ENCODE peak calls at places on chromosomes 4 and X, in four cellular contexts. L is GM12878, T is HL-60, K is K562. I is an unnamed sample.

GRCh38 chrX:28884823-28885222 is 297.6 kb downstream of the IL1RAPL1 start:
- DNase-seq in K (no peak), L (no peak), T (no peak), I (no peak)

GRCh38 chr4:5566991-5567390 is 141.4 kb downstream of the EVC2 start:
- DNase-seq in T (no peak), K (no peak), L (no peak), I (no peak)

GRCh38 chrX:140141444-140142029 is 176.2 kb upstream of the CXorf66 start:
- DNase-seq in K (peak; percentile 29), L (peak; percentile 3), T (peak; percentile 6), I (no peak)

GRCh38 chr4:107044170-107044569 is 8.1 kb upstream of the DKK2 start:
- DNase-seq in T (no peak), K (no peak), L (no peak), I (no peak)

GRCh38 chr4:136793848-136794247 is 738.4 kb downstream of the PCDH18 start:
- DNase-seq in L (no peak), K (no peak), T (no peak), I (no peak)

GRCh38 chr4:48780867-48781219 is 764 bp upstream of the FRYL start:
- DNase-seq in K (no peak), L (no peak), T (peak; percentile 48), I (no peak)

GRCh38 chr4:134202557-134202956 is 968 bp upstream of the PABPC4L start:
- DNase-seq in L (no peak), K (no peak), T (no peak), I (no peak)

GRCh38 chrX:13430136-13430827 is 110.4 kb upstream of the ATXN3L start:
- DNase-seq in T (no peak), L (no peak), K (peak; percentile 11), I (no peak)

GRCh38 chr4:184166736-184167135 is 50.9 kb downstream of the ENPP6 start:
- DNase-seq in T (no peak), L (no peak), K (no peak), I (no peak)

GRCh38 chr4:124872659-124873058 is 160.1 kb upstream of the ANKRD50 start:
- DNase-seq in K (no peak), L (no peak), T (no peak), I (no peak)

GRCh38 chr4:16029886-16030285 is 53.9 kb downstream of the PROM1 start:
- DNase-seq in K (no peak), L (no peak), T (no peak), I (no peak)

GRCh38 chr4:182644326-182645050 is 272.7 kb downstream of the DCTD start:
- DNase-seq in L (no peak), K (no peak), T (no peak), I (no peak)

GRCh38 chr4:76430519-76431388 is 4.3 kb upstream of the SHROOM3 start:
- DNase-seq in T (no peak), L (no peak), K (peak; percentile 42), I (no peak)

GRCh38 chrX:106954041-106954440 is 33.8 kb downstream of the CLDN2 start:
- DNase-seq in K (no peak), T (no peak), L (no peak), I (no peak)

GRCh38 chrX:42129541-42129940 is 206.2 kb upstream of the CASK start:
- DNase-seq in T (no peak), K (no peak), L (no peak), I (no peak)

GRCh38 chr4:2535386-2536192 is 858 bp upstream of the FAM193A start:
- DNase-seq in K (peak; percentile 38), L (no peak), T (peak; percentile 34), I (no peak)

GRCh38 chr4:42452823-42453222 is 55.5 kb downstream of the SHISA3 start:
- DNase-seq in T (no peak), L (no peak), K (no peak), I (no peak)

GRCh38 chrX:38166478-38167083 is 54.1 kb downstream of the SRPX start:
- DNase-seq in T (no peak), L (no peak), K (peak; percentile 10), I (no peak)

GRCh38 chrX:18833071-18833731 is 125.8 kb downstream of the PPEF1 start:
- DNase-seq in K (no peak), T (no peak), L (no peak), I (no peak)

GRCh38 chr4:142315999-142316398 is 530.1 kb downstream of the INPP4B start:
- DNase-seq in T (no peak), L (no peak), K (no peak), I (no peak)

GRCh38 chrX:147950352-147950751 is 30.8 kb upstream of the FMR1NB start:
- DNase-seq in T (no peak), K (no peak), L (no peak), I (no peak)

GRCh38 chr4:68147079-68147478 is 17.4 kb upstream of the TMPRSS11F start:
- DNase-seq in L (no peak), T (no peak), K (no peak), I (no peak)

GRCh38 chr4:68145261-68145660 is 15.6 kb upstream of the TMPRSS11F start:
- DNase-seq in T (no peak), K (no peak), L (no peak), I (no peak)

GRCh38 chr4:68141852-68142251 is 12.2 kb upstream of the TMPRSS11F start:
- DNase-seq in T (no peak), K (no peak), L (no peak), I (no peak)
- TF ChIP-seq SPI1 in T (no peak), K (no peak), L (no peak), I (no peak)

DNA sequence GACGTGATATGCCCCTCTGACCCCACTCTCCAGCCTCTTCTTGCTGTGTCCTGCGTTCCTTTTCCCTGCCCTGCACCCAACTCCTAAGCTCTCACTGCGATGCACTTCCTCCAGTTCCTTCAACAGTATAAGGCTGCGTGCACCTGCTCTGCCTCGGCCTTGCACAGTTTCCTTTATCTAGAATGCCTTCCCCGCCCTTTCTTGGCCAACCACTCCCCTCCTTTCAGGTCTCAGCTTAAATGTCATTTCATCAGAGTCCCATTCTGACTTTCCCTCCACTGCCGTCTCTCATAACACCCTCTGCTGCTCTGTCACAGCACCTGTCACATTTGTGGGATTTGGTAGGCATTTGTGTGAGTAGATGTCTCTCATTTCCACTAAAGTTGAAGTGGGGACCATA is 58.4 kb upstream of the NEIL3 start:
- DNase-seq in T (peak; percentile 85), K (no peak), L (no peak), I (no peak)
- TF ChIP-seq POLR2AphosphoS5 in T (peak; percentile 71), K (no peak), L (no peak), I (no peak)

GRCh38 chr4:122576261-122577188 is 44.3 kb downstream of the IL21 start:
- DNase-seq in K (peak; percentile 55), T (no peak), L (no peak), I (no peak)
- TF ChIP-seq SPI1 in K (no peak), T (no peak), L (no peak), I (no peak)

GRCh38 chr4:7941111-7942018 is 1.7 kb upstream of the AFAP1 start:
- DNase-seq in T (no peak), L (no peak), K (no peak), I (no peak)

GRCh38 chr4:7942019-7942556 is 2.4 kb upstream of the AFAP1 start:
- DNase-seq in K (no peak), T (no peak), L (no peak), I (no peak)

GRCh38 chr4:7938513-7939376 is 916 bp downstream of the AFAP1 start:
- DNase-seq in T (no peak), K (no peak), L (no peak), I (no peak)

GRCh38 chr4:7936963-7937362 is 2.7 kb downstream of the AFAP1 start:
- DNase-seq in L (no peak), K (no peak), T (no peak), I (no peak)

GRCh38 chr4:7939377-7940108 is at the start of gene AFAP1:
- DNase-seq in L (no peak), T (no peak), K (peak; percentile 98), I (peak; percentile 97)
- TF ChIP-seq POLR2AphosphoS5 in L (no peak), T (no peak), K (no peak), I (no peak)

GRCh38 chr4:64784125-64784524 is 374.9 kb upstream of the TECRL start:
- DNase-seq in L (no peak), T (no peak), K (no peak), I (no peak)

GRCh38 chr4:64777286-64777685 is 368.0 kb upstream of the TECRL start:
- DNase-seq in L (no peak), T (no peak), K (no peak), I (no peak)

GRCh38 chr4:64780664-64781063 is 371.4 kb upstream of the TECRL start:
- DNase-seq in L (no peak), K (no peak), T (no peak), I (no peak)

GRCh38 chr4:64776820-64777219 is 367.6 kb upstream of the TECRL start:
- DNase-seq in L (no peak), K (no peak), T (no peak), I (no peak)

DNA sequence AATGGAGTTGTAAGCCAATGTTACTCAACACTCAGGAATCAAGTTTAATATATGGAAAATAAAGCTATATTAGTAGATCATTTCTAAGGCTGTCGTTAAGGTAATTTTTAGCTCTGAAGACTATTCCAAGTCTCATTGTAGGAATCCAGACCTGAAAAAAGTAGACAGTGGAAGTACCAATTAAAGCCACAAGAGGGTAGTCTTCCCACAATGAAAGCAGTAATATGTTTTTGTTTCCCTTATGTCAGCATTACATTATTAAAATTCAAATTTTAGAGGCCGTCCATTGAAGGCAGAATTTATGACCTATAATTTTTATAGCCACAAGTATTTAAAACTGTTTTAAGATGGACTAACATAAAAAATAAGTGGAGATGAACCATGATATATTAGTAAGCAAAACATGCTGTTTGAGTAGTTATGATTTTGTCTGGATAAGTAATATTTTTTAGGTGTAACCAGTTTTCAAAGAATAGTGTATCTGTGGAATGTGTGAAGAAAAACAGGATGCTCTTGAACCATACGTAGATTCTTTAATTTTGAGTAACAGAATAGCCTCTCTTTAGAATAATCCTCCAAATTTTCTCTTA is 372.6 kb upstream of the TECRL start:
- DNase-seq in K (no peak), T (no peak), L (no peak), I (no peak)
- TF ChIP-seq SPI1 in K (no peak), T (no peak), L (no peak), I (no peak)

GRCh38 chrX:154401045-154401799 is 3.0 kb downstream of the RPL10 start:
- DNase-seq in K (no peak), L (no peak), T (peak; percentile 18), I (no peak)
- TF ChIP-seq POLR2AphosphoS5 in K (peak; percentile 93), L (peak; percentile 96), T (peak; percentile 98), I (peak; percentile 96)

GRCh38 chrX:130994671-130995070 is 63.5 kb upstream of the ARHGAP36 start:
- DNase-seq in T (no peak), K (peak; percentile 28), L (no peak), I (no peak)
- TF ChIP-seq SPI1 in T (no peak), K (no peak), L (no peak), I (no peak)